ENCODE peak calls at places on chromosomes 2 and 18, in eight cellular contexts. N is neural progenitor cell, A is HCT116, S is H1, X is ovary, C is cardiac muscle cell, G is mesendoderm, F is brain microvascular endothelial cell. I is an unnamed sample.

GRCh38 chr2:148132400-148132799 is 111.5 kb downstream of the MBD5 start:
- DNase-seq in N (no peak), A (no peak), S (no peak), X (no peak), C (no peak), G (no peak), F (peak; percentile 7), I (peak; percentile 14)

GRCh38 chr2:134119672-134120159 is 134.2 kb upstream of the MGAT5 start:
- DNase-seq in N (peak; percentile 94), A (peak; percentile 81), S (no peak), X (peak; percentile 86), C (peak; percentile 94), G (peak; percentile 96), F (peak; percentile 88), I (peak; percentile 63)

GRCh38 chr18:62329676-62330454 is 4.8 kb downstream of the TNFRSF11A start:
- DNase-seq in N (no peak), A (no peak), S (no peak), X (no peak), C (peak; percentile 51), G (peak; percentile 58), F (peak; percentile 82), I (peak; percentile 8)

GRCh38 chr2:100058014-100058310 is 84.4 kb downstream of the AFF3 start:
- DNase-seq in N (no peak), A (no peak), S (no peak), X (no peak), C (no peak), G (no peak), F (peak; percentile 27), I (peak; percentile 41)

GRCh38 chr2:240703417-240704341 is 12.0 kb downstream of the AQP12A start:
- DNase-seq in N (no peak), A (no peak), S (no peak), X (no peak), C (no peak), G (no peak), F (no peak), I (no peak)

GRCh38 chr2:8606649-8607550 is 75.0 kb upstream of the ID2 start:
- DNase-seq in N (no peak), A (no peak), S (no peak), X (no peak), C (no peak), G (no peak), F (no peak), I (no peak)

GRCh38 chr2:55478610-55479301 is 40.8 kb upstream of the CFAP36 start:
- DNase-seq in N (no peak), A (no peak), S (no peak), X (no peak), C (no peak), G (no peak), F (no peak), I (no peak)

GRCh38 chr2:28377201-28377816 is 15.3 kb upstream of the FOSL2 start:
- DNase-seq in N (no peak), A (no peak), S (no peak), X (no peak), C (no peak), G (no peak), F (no peak), I (no peak)

GRCh38 chr2:216287251-216287650 is 85.0 kb downstream of the MARCHF4 start:
- DNase-seq in N (peak; percentile 67), A (no peak), S (no peak), X (no peak), C (no peak), G (peak; percentile 73), F (peak; percentile 39), I (no peak)

GRCh38 chr2:197248001-197248401 is 62.6 kb downstream of the ANKRD44 start:
- DNase-seq in N (no peak), A (no peak), S (no peak), X (no peak), C (no peak), G (no peak), F (no peak), I (no peak)

GRCh38 chr2:190185380-190185779 is 122.9 kb upstream of the MSTN start:
- DNase-seq in N (no peak), A (no peak), S (no peak), X (no peak), C (no peak), G (no peak), F (no peak), I (no peak)

GRCh38 chr2:128473175-128474013 is 154.7 kb upstream of the HS6ST1 start:
- DNase-seq in N (peak; percentile 7), A (no peak), S (no peak), X (no peak), C (no peak), G (peak; percentile 36), F (peak; percentile 19), I (peak; percentile 26)

DNA sequence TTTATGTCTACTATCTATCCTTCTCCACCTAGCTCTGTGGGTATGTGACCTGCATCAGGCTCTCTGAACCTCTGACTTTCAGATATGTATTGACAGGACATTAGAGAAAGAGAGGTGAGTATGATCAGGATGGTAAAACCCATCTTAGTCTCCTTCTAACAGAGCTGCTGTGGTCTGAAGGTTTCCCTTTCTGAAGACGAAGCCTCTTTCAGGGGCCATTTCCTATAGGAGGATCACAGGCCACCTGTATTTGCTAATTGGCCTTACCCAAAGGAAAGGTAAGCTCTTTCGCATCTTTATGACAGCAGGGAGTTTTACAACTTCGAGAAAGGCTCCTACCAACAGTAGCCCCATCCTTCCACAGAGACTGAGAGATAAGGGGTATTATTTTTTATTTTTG is 442.9 kb downstream of the KCNJ3 start:
- DNase-seq in N (no peak), A (no peak), S (no peak), X (no peak), C (no peak), G (no peak), F (no peak), I (no peak)
- H3K27me3 ChIP-seq in N (no peaks in the 10 kb centered on the region), A (no peaks in the 10 kb centered on the region), S (no peaks in the 10 kb centered on the region), X (no peaks in the 10 kb centered on the region), C (no peaks in the 10 kb centered on the region), G (no peaks in the 10 kb centered on the region), F (no peaks in the 10 kb centered on the region), I (no peaks in the 10 kb centered on the region)

GRCh38 chr18:23133860-23134779 is 1.2 kb upstream of the CABLES1 start:
- DNase-seq in N (peak; percentile 41), A (peak; percentile 53), S (peak; percentile 63), X (no peak), C (peak; percentile 38), G (peak; percentile 94), F (no peak), I (no peak)

GRCh38 chr18:23134780-23135678 is at the start of gene CABLES1:
- DNase-seq in N (peak; percentile 71), A (no peak), S (no peak), X (peak; percentile 62), C (peak; percentile 69), G (peak; percentile 71), F (peak; percentile 43), I (no peak)

GRCh38 chr18:23136326-23137092 is 1.2 kb downstream of the CABLES1 start:
- DNase-seq in N (peak; percentile 41), A (no peak), S (no peak), X (peak; percentile 48), C (peak; percentile 39), G (peak; percentile 46), F (no peak), I (no peak)

GRCh38 chr18:23137093-23137640 is 1.9 kb downstream of the CABLES1 start:
- DNase-seq in N (peak; percentile 36), A (no peak), S (no peak), X (no peak), C (no peak), G (peak; percentile 66), F (no peak), I (no peak)

DNA sequence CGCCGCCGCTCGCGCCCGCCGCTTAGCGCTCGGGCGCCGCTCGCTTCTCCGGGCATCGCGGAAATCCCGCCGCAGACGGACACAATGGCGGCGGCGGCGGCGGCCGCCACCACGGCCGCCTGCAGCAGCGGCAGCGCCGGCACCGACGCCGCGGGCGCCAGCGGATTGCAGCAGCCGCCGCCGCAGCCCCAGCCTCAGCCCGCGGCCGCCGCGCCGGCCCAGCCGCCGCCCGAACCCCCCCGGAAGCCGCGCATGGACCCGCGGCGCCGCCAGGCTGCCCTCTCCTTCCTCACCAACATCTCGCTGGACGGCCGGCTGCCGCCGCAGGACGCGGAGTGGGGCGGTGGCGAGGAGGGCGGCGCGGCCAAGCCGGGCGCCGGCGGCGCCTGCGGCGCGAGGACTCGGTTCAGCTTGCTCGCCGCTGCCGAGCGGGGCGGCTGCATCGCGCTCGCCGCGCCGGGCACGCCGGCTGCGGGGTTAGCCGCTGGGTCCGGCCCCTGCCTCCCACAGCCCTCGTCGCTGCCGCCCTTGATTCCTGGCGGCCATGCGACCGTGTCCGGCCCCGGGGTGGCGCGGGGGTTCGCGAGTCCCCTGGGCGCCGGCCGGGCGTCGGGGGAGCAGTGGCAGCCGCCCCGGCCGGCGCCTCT is 517 bp downstream of the CABLES1 start:
- DNase-seq in N (peak; percentile 82), A (no peak), S (no peak), X (peak; percentile 38), C (peak; percentile 63), G (peak; percentile 44), F (no peak), I (no peak)
- H3K27me3 ChIP-seq in N (peaks cover 48% of the 10 kb centered on the region), A (no peaks in the 10 kb centered on the region), S (peaks cover 4% of the 10 kb centered on the region), X (no peaks in the 10 kb centered on the region), C (peaks cover 6% of the 10 kb centered on the region), G (no peaks in the 10 kb centered on the region), F (no peaks in the 10 kb centered on the region), I (no peaks in the 10 kb centered on the region)

GRCh38 chr2:45006942-45007287 is 2.3 kb downstream of the SIX2 start:
- DNase-seq in N (peak; percentile 23), A (no peak), S (no peak), X (no peak), C (no peak), G (no peak), F (no peak), I (no peak)

GRCh38 chr2:45009303-45009927 is at the start of gene SIX2:
- DNase-seq in N (peak; percentile 99), A (peak; percentile 85), S (peak; percentile 93), X (peak; percentile 55), C (peak; percentile 99), G (peak; percentile 98), F (peak; percentile 99), I (peak; percentile 92)

GRCh38 chr2:45007356-45007755 is 1.9 kb downstream of the SIX2 start:
- DNase-seq in N (no peak), A (no peak), S (no peak), X (no peak), C (no peak), G (no peak), F (no peak), I (no peak)

GRCh38 chr2:45009928-45010705 is 865 bp upstream of the SIX2 start:
- DNase-seq in N (peak; percentile 81), A (no peak), S (no peak), X (no peak), C (peak; percentile 70), G (peak; percentile 88), F (peak; percentile 74), I (no peak)

GRCh38 chr2:45008296-45009129 is 739 bp downstream of the SIX2 start:
- DNase-seq in N (peak; percentile 55), A (no peak), S (no peak), X (no peak), C (peak; percentile 20), G (peak; percentile 65), F (no peak), I (no peak)
- H3K27me3 ChIP-seq in N (peaks cover 98% of the 10 kb centered on the region), A (no peaks in the 10 kb centered on the region), S (peaks cover 91% of the 10 kb centered on the region), X (peaks cover 3% of the 10 kb centered on the region), C (peaks cover 92% of the 10 kb centered on the region), G (peaks cover 79% of the 10 kb centered on the region), F (no peaks in the 10 kb centered on the region), I (peaks cover 53% of the 10 kb centered on the region)

DNA sequence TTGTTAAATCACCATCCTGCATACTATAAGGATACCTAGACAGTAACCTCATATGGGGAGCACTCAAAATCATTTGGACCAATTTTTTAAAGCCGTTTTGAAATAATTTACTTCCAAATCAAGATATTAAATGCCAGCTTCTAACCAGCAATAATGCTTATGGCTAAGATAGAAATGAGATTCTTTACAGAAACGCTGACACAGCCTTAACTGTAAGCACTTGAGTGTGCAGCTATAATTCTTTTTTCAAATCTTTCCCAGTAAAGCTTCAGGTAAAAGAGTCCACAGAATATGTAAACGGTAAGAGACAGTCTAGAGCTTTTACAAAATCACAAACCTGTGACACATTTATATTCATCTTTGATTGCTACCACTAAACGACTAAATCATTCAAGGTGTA is 4.5 kb downstream of the NXPH2 start:
- DNase-seq in N (no peak), A (no peak), S (no peak), X (no peak), C (no peak), G (no peak), F (no peak), I (no peak)
- H3K27me3 ChIP-seq in N (peaks cover 27% of the 10 kb centered on the region), A (no peaks in the 10 kb centered on the region), S (peaks cover 20% of the 10 kb centered on the region), X (no peaks in the 10 kb centered on the region), C (peaks cover 25% of the 10 kb centered on the region), G (peaks cover 11% of the 10 kb centered on the region), F (peaks cover 25% of the 10 kb centered on the region), I (peaks cover 9% of the 10 kb centered on the region)

I was measured in BJ.